ENCODE peak calls at places on chromosome 13, in eight cellular contexts. A, N, Q, J, W, Y, D and I are unnamed samples.

GRCh38 chr13:114110091-114110829 is 22.2 kb downstream of the RASA3 start:
- DNase-seq in D (no peak), J (no peak), Y (no peak), Q (peak), A (peak), W (peak), N (peak), I (peak)

GRCh38 chr13:59677966-59678814 is 485.5 kb downstream of the DIAPH3 start:
- DNase-seq in A (no peak), N (peak), W (no peak), D (peak), J (peak), Q (no peak), Y (no peak), I (no peak)

GRCh38 chr13:48542138-48542537 is 9.3 kb upstream of the RCBTB2 start:
- DNase-seq in W (no peak), J (no peak), Q (no peak), D (no peak), A (no peak), N (no peak), Y (no peak), I (peak)

GRCh38 chr13:111211789-111212516 is 96.8 kb downstream of the ARHGEF7 start:
- DNase-seq in J (peak), Q (no peak), A (no peak), Y (no peak), D (no peak), W (no peak), N (peak), I (no peak)

GRCh38 chr13:55977436-55977835 is 1163.3 kb upstream of the PRR20A start:
- DNase-seq in N (no peak), W (no peak), D (no peak), J (no peak), Y (no peak), Q (no peak), A (peak), I (no peak)

GRCh38 chr13:45416521-45417125 is 1.6 kb downstream of the SLC25A30 start:
- DNase-seq in A (no peak), Y (no peak), Q (no peak), J (no peak), D (no peak), W (no peak), N (peak), I (no peak)

GRCh38 chr13:46801831-46802230 is 4.9 kb upstream of the ESD start:
- DNase-seq in Y (no peak), Q (no peak), A (no peak), J (peak), N (no peak), W (no peak), D (no peak), I (no peak)

GRCh38 chr13:30429235-30429634 is 6.9 kb downstream of the UBE2L5 start:
- DNase-seq in Y (no peak), D (no peak), Q (no peak), N (no peak), A (no peak), J (no peak), W (no peak), I (no peak)

GRCh38 chr13:70424428-70424827 is 316.2 kb upstream of the KLHL1 start:
- DNase-seq in W (no peak), Y (no peak), Q (no peak), N (no peak), J (no peak), D (no peak), A (no peak), I (no peak)

GRCh38 chr13:93224545-93224944 is 2.1 kb upstream of the GPC6 start:
- DNase-seq in J (peak), N (peak), D (no peak), W (no peak), Q (no peak), A (no peak), Y (no peak), I (no peak)

GRCh38 chr13:20525601-20526544 is at the start of gene CRYL1:
- DNase-seq in N (peak), Q (peak), W (peak), J (peak), A (peak), D (peak), Y (peak), I (peak)

GRCh38 chr13:59533561-59534337 is 630.0 kb downstream of the DIAPH3 start:
- DNase-seq in A (no peak), Q (no peak), W (no peak), D (no peak), N (peak), Y (no peak), J (peak), I (no peak)

GRCh38 chr13:43031881-43032280 is 8.5 kb downstream of the DNAJC15 start:
- DNase-seq in Q (no peak), Y (no peak), D (no peak), W (no peak), J (no peak), A (no peak), N (no peak), I (no peak)

GRCh38 chr13:49214917-49215376 is 5.2 kb upstream of the MLNR start:
- DNase-seq in W (peak), J (peak), D (peak), Y (peak), A (no peak), Q (no peak), N (no peak), I (no peak)

GRCh38 chr13:21478881-21479808 is 20.0 kb upstream of the ZDHHC20 start:
- DNase-seq in D (peak), W (no peak), J (peak), Y (peak), N (peak), Q (peak), A (no peak), I (no peak)

GRCh38 chr13:39347926-39348901 is 254.8 kb downstream of the LHFPL6 start:
- DNase-seq in W (no peak), D (no peak), A (no peak), Y (no peak), Q (no peak), J (no peak), N (no peak), I (peak)

GRCh38 chr13:71714802-71715375 is 152.1 kb downstream of the DACH1 start:
- DNase-seq in N (no peak), Q (no peak), W (no peak), Y (no peak), A (no peak), J (no peak), D (no peak), I (no peak)

GRCh38 chr13:23921451-23921888 is 24.2 kb upstream of the C1QTNF9B start:
- DNase-seq in J (peak), A (no peak), N (peak), D (no peak), W (no peak), Y (peak), Q (no peak), I (no peak)

GRCh38 chr13:73532582-73532981 is 473.8 kb downstream of the KLF5 start:
- DNase-seq in A (no peak), Q (no peak), J (no peak), Y (no peak), W (no peak), N (no peak), D (no peak), I (no peak)

GRCh38 chr13:50474094-50474654 is 369.3 kb downstream of the DLEU7 start:
- DNase-seq in D (no peak), Y (no peak), N (no peak), W (no peak), A (no peak), Q (no peak), J (no peak), I (no peak)

GRCh38 chr13:22103046-22103445 is 432.2 kb downstream of the FGF9 start:
- DNase-seq in N (no peak), J (no peak), Y (no peak), A (no peak), D (no peak), W (no peak), Q (no peak), I (no peak)

GRCh38 chr13:42239644-42240043 is 32.3 kb upstream of the AKAP11 start:
- DNase-seq in A (no peak), Q (no peak), Y (no peak), D (no peak), J (peak), W (no peak), N (peak), I (no peak)

GRCh38 chr13:85367887-85368286 is 431.3 kb downstream of the SLITRK6 start:
- DNase-seq in D (no peak), W (no peak), A (no peak), N (peak), Q (no peak), J (peak), Y (no peak), I (no peak)

GRCh38 chr13:37889102-37889501 is 19.5 kb upstream of the TRPC4 start:
- DNase-seq in N (peak), D (no peak), J (peak), Q (no peak), Y (no peak), A (no peak), W (no peak), I (no peak)

GRCh38 chr13:97561182-97561581 is 127.2 kb downstream of the RAP2A start:
- DNase-seq in D (no peak), W (no peak), N (no peak), A (no peak), J (no peak), Q (no peak), Y (no peak), I (no peak)

GRCh38 chr13:20438801-20439200 is 86.9 kb downstream of the CRYL1 start:
- DNase-seq in W (no peak), Y (no peak), D (no peak), J (peak), Q (no peak), N (no peak), A (no peak), I (no peak)

GRCh38 chr13:106061781-106062180 is 473.7 kb downstream of the EFNB2 start:
- DNase-seq in Y (no peak), A (no peak), W (no peak), N (no peak), J (no peak), D (no peak), Q (no peak), I (no peak)

GRCh38 chr13:67841071-67841470 is 610.9 kb upstream of the PCDH9 start:
- DNase-seq in Q (no peak), W (no peak), A (no peak), D (no peak), J (no peak), N (no peak), Y (no peak), I (no peak)

DNA sequence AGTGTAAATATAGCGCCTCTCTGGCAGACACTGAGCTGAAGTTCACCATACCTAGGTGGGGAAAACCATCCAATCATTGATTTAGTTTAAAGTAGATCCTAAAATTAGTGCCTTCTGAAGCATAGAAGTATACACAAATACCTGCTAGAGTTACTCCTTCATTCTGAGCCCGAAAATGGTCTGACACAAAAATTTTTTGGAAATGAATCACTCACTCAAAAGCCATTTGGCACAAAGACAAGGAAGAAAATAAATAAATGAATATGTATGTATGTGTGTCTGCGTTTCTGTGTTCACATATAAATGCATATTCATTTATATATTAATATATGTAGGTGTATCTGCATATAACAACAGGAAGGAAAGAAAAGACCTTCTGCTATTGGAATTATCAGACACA is 614.4 kb upstream of the PCDH9 start:
- DNase-seq in A (no peak), J (peak), W (no peak), N (no peak), D (no peak), Y (no peak), Q (no peak), I (no peak)
- H3K4me3 ChIP-seq in A (no peak), J (no peak), W (no peak), N (no peak), D (no peak), Y (no peak), Q (no peak), I (no peak)

GRCh38 chr13:31895687-31896086 is 135.9 kb upstream of the FRY start:
- DNase-seq in J (no peak), D (no peak), A (no peak), N (no peak), Q (no peak), W (no peak), Y (no peak), I (no peak)

GRCh38 chr13:31894931-31895330 is 136.6 kb upstream of the FRY start:
- DNase-seq in W (no peak), N (no peak), D (no peak), J (no peak), A (no peak), Q (no peak), Y (no peak), I (no peak)

GRCh38 chr13:31891472-31891871 is 140.1 kb upstream of the FRY start:
- DNase-seq in D (no peak), J (no peak), A (no peak), W (no peak), Q (no peak), N (no peak), Y (no peak), I (no peak)

GRCh38 chr13:31898383-31899071 is 133.0 kb upstream of the FRY start:
- DNase-seq in W (no peak), J (no peak), A (no peak), N (no peak), Y (no peak), Q (no peak), D (no peak), I (no peak)

DNA sequence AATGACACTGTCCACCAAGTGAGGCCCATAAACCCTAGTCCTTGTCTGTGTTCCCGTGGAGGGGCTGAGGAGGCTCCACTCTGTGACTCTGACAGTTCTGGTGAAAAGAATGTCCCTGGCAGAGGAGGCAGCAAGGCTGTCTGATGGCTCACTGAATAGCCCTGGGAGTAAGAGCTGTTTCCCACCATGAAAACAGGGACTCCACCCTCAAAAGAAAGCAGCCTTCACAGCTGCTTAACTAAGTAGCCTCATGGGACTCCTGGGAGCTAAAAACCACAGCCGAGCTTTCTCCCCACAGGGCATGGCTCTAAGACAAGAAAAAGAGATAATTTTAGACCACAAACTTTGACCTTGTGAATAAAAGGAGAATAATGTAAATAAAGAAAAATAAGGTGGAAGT is 135.1 kb upstream of the FRY start:
- DNase-seq in J (peak), D (peak), A (peak), N (peak), W (no peak), Y (no peak), Q (no peak), I (peak)
- H3K27ac ChIP-seq in J (no peak), D (no peak), A (no peak), N (no peak), W (no peak), Y (no peak), Q (peak), I (peak)

DNA sequence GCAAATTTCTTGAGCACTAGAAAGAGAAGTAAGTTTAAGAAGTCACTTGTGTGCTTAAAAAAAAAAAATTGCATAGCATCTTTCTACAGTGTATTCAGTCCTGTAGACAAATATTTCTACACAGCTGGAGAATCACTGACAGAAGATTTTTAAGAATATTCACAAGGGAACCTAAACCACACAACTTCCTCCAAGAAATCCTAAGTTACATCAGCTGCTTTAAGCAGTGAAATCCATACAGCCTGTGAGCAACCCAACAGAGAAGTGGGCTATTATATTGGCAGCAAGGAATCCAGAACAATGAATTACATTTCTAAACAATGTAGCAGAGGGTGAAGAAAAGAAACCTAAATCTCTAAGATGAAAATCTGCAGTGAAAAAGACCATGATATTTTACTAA is 1.5 kb downstream of the DOCK9 start:
- DNase-seq in W (no peak), N (peak), J (peak), A (no peak), Y (no peak), Q (no peak), D (no peak), I (no peak)
- H3K4me3 ChIP-seq in W (no peak), N (no peak), J (no peak), A (no peak), Y (no peak), Q (no peak), D (no peak), I (peak)

DNA sequence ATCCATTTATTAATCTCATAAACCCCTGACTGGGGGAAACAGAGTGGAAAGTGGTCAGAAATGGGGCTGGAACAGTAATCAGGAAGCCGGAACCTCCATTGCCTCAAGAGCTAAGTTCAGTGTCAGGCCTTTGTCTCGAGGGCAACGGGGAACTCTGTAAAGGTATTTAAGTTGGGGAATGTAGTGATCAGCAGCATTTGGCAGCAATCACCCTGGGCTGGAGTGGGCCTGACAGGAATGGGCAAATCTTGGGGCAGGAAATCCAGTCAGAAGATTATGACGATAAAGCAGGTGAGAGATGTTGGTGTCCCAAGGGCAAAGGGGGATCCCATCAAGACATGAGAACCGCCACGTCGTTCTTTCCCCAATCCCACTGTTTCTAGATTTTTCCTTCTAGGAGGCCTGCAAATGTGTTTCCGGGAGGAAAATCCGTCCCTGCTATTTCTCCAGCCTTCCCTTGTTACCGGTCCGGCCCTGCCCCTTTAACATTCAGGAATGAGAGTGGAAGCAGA is 232.4 kb upstream of the SERP2 start:
- DNase-seq in N (no peak), W (no peak), Y (peak), A (no peak), D (peak), Q (no peak), J (peak), I (peak)
- H3K27ac ChIP-seq in N (peak), W (peak), Y (peak), A (peak), D (peak), Q (peak), J (peak), I (peak)

GRCh38 chr13:99376132-99376531 is 68.9 kb upstream of the GPR183 start:
- DNase-seq in A (peak), W (peak), Q (no peak), D (no peak), N (no peak), Y (no peak), J (no peak), I (no peak)

GRCh38 chr13:99375806-99376080 is 68.5 kb upstream of the GPR183 start:
- DNase-seq in Q (no peak), J (no peak), Y (no peak), N (no peak), W (peak), D (no peak), A (no peak), I (no peak)

GRCh38 chr13:99378985-99379734 is 72.0 kb upstream of the GPR183 start:
- DNase-seq in J (no peak), Y (no peak), A (no peak), Q (no peak), N (no peak), W (no peak), D (no peak), I (no peak)

GRCh38 chr13:99376924-99377323 is 69.7 kb upstream of the GPR183 start:
- DNase-seq in N (no peak), J (no peak), D (no peak), Y (no peak), Q (no peak), W (peak), A (no peak), I (no peak)

DNA sequence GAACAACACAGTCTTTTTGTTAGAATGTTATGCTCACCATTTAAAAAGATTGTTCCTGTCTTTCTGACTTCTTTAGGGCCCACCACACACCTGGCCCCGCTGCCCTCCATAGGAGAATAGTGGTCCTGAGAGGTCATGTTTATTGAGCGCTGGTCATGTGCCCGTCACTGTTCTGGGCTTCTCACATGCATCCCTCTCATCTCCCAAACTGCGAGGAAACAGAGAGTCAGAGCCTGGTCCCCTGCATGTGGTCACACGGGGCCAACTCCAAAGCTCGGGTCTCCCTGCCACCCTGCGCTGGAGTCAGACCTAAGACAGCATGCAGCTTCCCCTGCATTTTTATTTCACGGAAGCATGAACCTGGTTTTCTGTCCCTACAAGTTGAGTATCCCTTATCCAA is 70.4 kb upstream of the GPR183 start:
- DNase-seq in W (no peak), J (no peak), Q (no peak), A (no peak), N (no peak), Y (no peak), D (no peak), I (no peak)
- H3K4me3 ChIP-seq in W (no peak), J (no peak), Q (no peak), A (no peak), N (no peak), Y (no peak), D (no peak), I (no peak)

DNA sequence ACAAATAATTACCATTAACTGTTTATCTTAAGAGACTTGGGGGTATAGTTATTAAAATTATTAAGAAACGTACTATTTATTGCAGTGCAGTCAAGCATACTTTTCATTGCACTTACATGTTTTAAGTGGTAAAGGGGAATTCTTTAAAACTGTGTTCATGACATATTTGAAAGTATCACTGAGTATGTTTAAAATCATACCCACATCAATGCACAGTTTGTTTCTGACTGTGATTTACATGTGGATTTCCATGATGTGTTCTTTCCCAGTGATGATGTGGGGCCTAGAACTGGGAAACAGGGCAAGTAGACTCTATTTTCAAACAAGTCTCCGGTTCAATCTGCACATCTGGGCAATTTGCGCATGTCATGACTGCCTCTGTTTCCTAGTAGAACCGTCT is 340.5 kb upstream of the OBI1 start:
- DNase-seq in Y (no peak), Q (no peak), J (no peak), W (no peak), N (no peak), D (no peak), A (no peak), I (no peak)
- H3K27ac ChIP-seq in Y (no peak), Q (no peak), J (no peak), W (no peak), N (no peak), D (no peak), A (no peak), I (no peak)

GRCh38 chr13:33351324-33351723 is 65.8 kb upstream of the STARD13 start:
- DNase-seq in N (peak), D (no peak), W (no peak), A (no peak), J (peak), Y (peak), Q (no peak), I (no peak)
- H3K4me3 ChIP-seq in N (no peak), D (no peak), W (no peak), A (no peak), J (no peak), Y (no peak), Q (no peak), I (no peak)